ENCODE peak calls at places on chromosomes 12 and 14, in seven cellular contexts. L, I, K, Z, U, R and G are unnamed samples.

GRCh38 chr14:35556548-35556947 is 22.6 kb downstream of the INSM2 start:
- DNase-seq in L (no peak), I (no peak), K (no peak), Z (no peak), U (no peak), R (no peak), G (no peak)

GRCh38 chr12:70120970-70121369 is 122.3 kb upstream of the CNOT2 start:
- DNase-seq in L (no peak), I (no peak), K (no peak), Z (no peak), U (no peak), R (no peak), G (no peak)

GRCh38 chr12:2578191-2578590 is 216.6 kb upstream of the FKBP4 start:
- DNase-seq in L (no peak), I (no peak), K (no peak), Z (no peak), U (no peak), R (no peak), G (no peak)

GRCh38 chr12:31008961-31009840 is 64.5 kb upstream of the DDX11 start:
- DNase-seq in L (no peak), I (no peak), K (no peak), Z (no peak), U (no peak), R (no peak), G (no peak)

GRCh38 chr12:19273482-19274330 is 144.2 kb downstream of the PLEKHA5 start:
- DNase-seq in L (no peak), I (no peak), K (no peak), Z (peak; percentile 39), U (peak; percentile 97), R (peak; percentile 32), G (peak; percentile 97)

GRCh38 chr14:23457587-23458445 is 11.7 kb upstream of the NGDN start:
- DNase-seq in L (no peak), I (no peak), K (no peak), Z (no peak), U (no peak), R (no peak), G (no peak)

GRCh38 chr12:53052419-53053222 is 2.8 kb downstream of the TNS2 start:
- DNase-seq in L (no peak), I (no peak), K (no peak), Z (no peak), U (peak; percentile 56), R (no peak), G (peak; percentile 85)

GRCh38 chr12:77231548-77231947 is 166.2 kb upstream of the E2F7 start:
- DNase-seq in L (no peak), I (no peak), K (no peak), Z (no peak), U (peak; percentile 5), R (no peak), G (peak; percentile 55)

GRCh38 chr14:101810897-101811620 is 49.5 kb downstream of the PPP2R5C start:
- DNase-seq in L (no peak), I (no peak), K (no peak), Z (peak; percentile 23), U (peak; percentile 51), R (no peak), G (peak; percentile 38)

GRCh38 chr14:59482471-59483331 is 1.5 kb downstream of the L3HYPDH start:
- DNase-seq in L (no peak), I (no peak), K (no peak), Z (peak; percentile 88), U (peak; percentile 90), R (peak; percentile 71), G (peak; percentile 95)

GRCh38 chr14:53409974-53410373 is 256.9 kb upstream of the DDHD1 start:
- DNase-seq in L (no peak), I (no peak), K (no peak), Z (peak; percentile 77), U (peak; percentile 83), R (peak; percentile 31), G (peak; percentile 71)

GRCh38 chr14:38000340-38000739 is 207.4 kb upstream of the SSTR1 start:
- DNase-seq in L (no peak), I (no peak), K (no peak), Z (no peak), U (no peak), R (no peak), G (no peak)

GRCh38 chr12:132480620-132481132 is 9.3 kb upstream of the FBRSL1 start:
- DNase-seq in L (no peak), I (no peak), K (no peak), Z (no peak), U (no peak), R (no peak), G (no peak)

GRCh38 chr12:29589852-29590251 is 92.4 kb upstream of the OVCH1 start:
- DNase-seq in L (no peak), I (no peak), K (no peak), Z (no peak), U (peak; percentile 75), R (no peak), G (peak; percentile 67)

GRCh38 chr12:29943683-29944082 is 159.9 kb upstream of the TMTC1 start:
- DNase-seq in L (no peak), I (no peak), K (no peak), Z (no peak), U (no peak), R (no peak), G (no peak)

GRCh38 chr12:5779401-5779800 is 165.7 kb downstream of the ANO2 start:
- DNase-seq in L (no peak), I (no peak), K (no peak), Z (no peak), U (no peak), R (no peak), G (no peak)

GRCh38 chr14:42224053-42224888 is 617.6 kb downstream of the LRFN5 start:
- DNase-seq in L (peak; percentile 61), I (peak; percentile 68), K (peak; percentile 17), Z (peak; percentile 71), U (peak; percentile 73), R (peak; percentile 74), G (peak; percentile 68)

GRCh38 chr12:13114251-13115052 is 11.0 kb upstream of the GSG1 start:
- DNase-seq in L (no peak), I (no peak), K (no peak), Z (no peak), U (no peak), R (peak; percentile 67), G (no peak)

GRCh38 chr12:56190695-56191155 is 1.4 kb upstream of the SMARCC2 start:
- DNase-seq in L (no peak), I (peak; percentile 15), K (no peak), Z (peak; percentile 34), U (no peak), R (peak; percentile 54), G (no peak)

GRCh38 chr14:99267871-99268775 is 3.9 kb downstream of the BCL11B start:
- DNase-seq in L (no peak), I (no peak), K (no peak), Z (no peak), U (no peak), R (peak; percentile 63), G (no peak)

DNA sequence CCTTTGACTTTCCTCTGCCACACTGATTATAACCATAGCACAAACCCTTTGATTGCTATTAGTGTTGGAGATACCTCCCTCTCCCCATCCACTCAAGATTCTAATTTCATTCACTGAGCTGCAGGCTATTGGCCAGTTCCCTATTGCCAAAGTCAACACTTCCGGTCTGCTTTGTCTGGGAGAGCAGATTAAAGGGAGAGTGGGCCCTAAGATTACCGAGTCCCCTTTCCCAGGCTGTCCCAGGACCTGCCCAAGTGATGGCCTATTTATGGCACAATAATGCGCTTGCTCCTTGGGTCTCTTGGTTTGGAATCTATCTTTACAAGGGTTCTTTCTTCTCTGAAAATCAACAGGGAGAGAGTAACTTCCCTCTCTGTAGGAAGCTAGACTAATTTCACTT is 42.9 kb upstream of the LTBP2 start:
- DNase-seq in L (no peak), I (no peak), K (no peak), Z (no peak), U (no peak), R (no peak), G (no peak)
- H2BK5ac ChIP-seq in L (no peak overlapping the region), I (no peak overlapping the region), K (no peak overlapping the region), Z (no peak overlapping the region), U (no peak overlapping the region), R (no peak overlapping the region), G (peak overlapping the region; percentile 89)

GRCh38 chr12:111341426-111342065 is 27.3 kb downstream of the PHETA1 start:
- DNase-seq in L (no peak), I (no peak), K (no peak), Z (no peak), U (no peak), R (no peak), G (no peak)
- H2BK5ac ChIP-seq in L (no peak overlapping the region), I (no peak overlapping the region), K (no peak overlapping the region), Z (no peak overlapping the region), U (no peak overlapping the region), R (no peak overlapping the region), G (no peak overlapping the region)

GRCh38 chr12:80353254-80353653 is 90.8 kb upstream of the PTPRQ start:
- DNase-seq in L (no peak), I (no peak), K (no peak), Z (peak; percentile 49), U (peak; percentile 62), R (no peak), G (peak; percentile 22)
- H2BK5ac ChIP-seq in L (no peak overlapping the region), I (no peak overlapping the region), K (no peak overlapping the region), Z (no peak overlapping the region), U (no peak overlapping the region), R (no peak overlapping the region), G (no peak overlapping the region)

GRCh38 chr14:48792376-48793024 is 793.7 kb downstream of the RPS29 start:
- DNase-seq in L (peak; percentile 33), I (no peak), K (no peak), Z (no peak), U (peak; percentile 38), R (peak; percentile 66), G (peak; percentile 29)

GRCh38 chr14:48788771-48789170 is 797.4 kb downstream of the RPS29 start:
- DNase-seq in L (no peak), I (no peak), K (no peak), Z (no peak), U (no peak), R (no peak), G (no peak)
- H2BK5ac ChIP-seq in L (no peak overlapping the region), I (no peak overlapping the region), K (no peak overlapping the region), Z (no peak overlapping the region), U (no peak overlapping the region), R (no peak overlapping the region), G (no peak overlapping the region)

GRCh38 chr14:50739186-50739585 is 71.1 kb upstream of the SAV1 start:
- DNase-seq in L (no peak), I (no peak), K (no peak), Z (no peak), U (no peak), R (no peak), G (no peak)

GRCh38 chr14:50744242-50744641 is 76.1 kb upstream of the SAV1 start:
- DNase-seq in L (no peak), I (no peak), K (no peak), Z (no peak), U (no peak), R (no peak), G (peak; percentile 28)

GRCh38 chr14:50741571-50741970 is 73.5 kb upstream of the SAV1 start:
- DNase-seq in L (no peak), I (no peak), K (no peak), Z (no peak), U (peak; percentile 47), R (peak; percentile 14), G (peak; percentile 70)

GRCh38 chr14:50736932-50737419 is 68.9 kb upstream of the SAV1 start:
- DNase-seq in L (no peak), I (no peak), K (no peak), Z (no peak), U (no peak), R (peak; percentile 7), G (no peak)

DNA sequence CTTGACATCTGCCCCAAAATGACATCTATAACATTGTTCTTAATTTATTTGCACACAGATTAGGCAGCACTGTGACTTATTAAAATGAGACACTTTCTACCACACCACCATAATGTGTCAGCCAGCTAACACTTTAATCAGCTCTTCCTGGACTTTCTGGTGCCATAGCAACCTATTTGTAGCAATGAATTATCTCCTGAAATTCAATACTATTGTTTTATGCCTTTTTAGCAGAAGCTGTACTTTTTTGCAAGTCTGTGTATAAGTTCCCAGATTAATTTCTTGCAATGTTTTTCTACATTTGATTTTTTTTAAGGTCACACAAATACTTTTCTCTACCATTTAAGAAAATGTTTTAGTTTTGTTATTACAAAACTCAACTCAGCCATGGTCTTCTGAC is 72.8 kb upstream of the SAV1 start:
- DNase-seq in L (no peak), I (no peak), K (no peak), Z (no peak), U (no peak), R (no peak), G (no peak)
- H2BK5ac ChIP-seq in L (no peak overlapping the region), I (no peak overlapping the region), K (no peak overlapping the region), Z (no peak overlapping the region), U (no peak overlapping the region), R (no peak overlapping the region), G (peak overlapping the region; percentile 21)